ENCODE peak calls at places on chromosomes 13 and 19, in seven cellular contexts. K, C, S, P, H, E and U are unnamed samples.

GRCh38 chr19:53519431-53519830 is 18.5 kb upstream of the ZNF331 start:
- DNase-seq in K (no peak), C (no peak), S (no peak), P (no peak), H (no peak), E (no peak), U (no peak)

GRCh38 chr19:18839465-18840287 is 7.9 kb downstream of the UPF1 start:
- DNase-seq in K (no peak), C (peak; percentile 54), S (no peak), P (no peak), H (no peak), E (no peak), U (no peak)

GRCh38 chr13:114313061-114313860 is 1.0 kb upstream of the CHAMP1 start:
- DNase-seq in K (peak; percentile 65), C (no peak), S (peak; percentile 31), P (no peak), H (no peak), E (peak; percentile 5), U (no peak)

GRCh38 chr13:101127741-101128353 is 288.5 kb downstream of the NALCN start:
- DNase-seq in K (peak; percentile 9), C (no peak), S (no peak), P (no peak), H (peak; percentile 73), E (peak; percentile 16), U (no peak)

GRCh38 chr13:91158015-91158390 is 189.5 kb upstream of the MIR17HG start:
- DNase-seq in K (no peak), C (no peak), S (no peak), P (no peak), H (no peak), E (no peak), U (no peak)

GRCh38 chr13:20525601-20526544 is at the start of gene CRYL1:
- DNase-seq in K (peak; percentile 72), C (peak; percentile 96), S (peak; percentile 58), P (peak; percentile 62), H (peak; percentile 50), E (peak; percentile 69), U (no peak)

GRCh38 chr19:47315125-47315821 is 5.6 kb downstream of the C5AR1 start:
- DNase-seq in K (peak; percentile 27), C (no peak), S (peak; percentile 14), P (no peak), H (peak; percentile 98), E (no peak), U (no peak)

GRCh38 chr19:48372904-48373303 is 8.7 kb downstream of the SYNGR4 start:
- DNase-seq in K (no peak), C (no peak), S (no peak), P (no peak), H (peak; percentile 69), E (no peak), U (no peak)

GRCh38 chr13:74987124-74987690 is 494.8 kb downstream of the TBC1D4 start:
- DNase-seq in K (no peak), C (no peak), S (no peak), P (no peak), H (no peak), E (no peak), U (no peak)

GRCh38 chr13:23701646-23702045 is 131.4 kb downstream of the TNFRSF19 start:
- DNase-seq in K (no peak), C (peak; percentile 81), S (no peak), P (no peak), H (no peak), E (no peak), U (no peak)

GRCh38 chr19:41879080-41879479 is 2.0 kb downstream of the CD79A start:
- DNase-seq in K (no peak), C (no peak), S (no peak), P (no peak), H (no peak), E (no peak), U (no peak)

GRCh38 chr13:46609726-46610125 is 56.8 kb downstream of the LRCH1 start:
- DNase-seq in K (no peak), C (peak; percentile 52), S (no peak), P (no peak), H (no peak), E (no peak), U (no peak)

GRCh38 chr19:1318678-1319471 is 33.2 kb downstream of the EFNA2 start:
- DNase-seq in K (no peak), C (peak; percentile 72), S (no peak), P (no peak), H (no peak), E (no peak), U (no peak)

GRCh38 chr13:102191951-102192461 is 209.8 kb downstream of the FGF14 start:
- DNase-seq in K (no peak), C (no peak), S (no peak), P (no peak), H (peak; percentile 3), E (no peak), U (no peak)

GRCh38 chr13:23392313-23392712 is 41.2 kb downstream of the SACS start:
- DNase-seq in K (no peak), C (no peak), S (no peak), P (no peak), H (no peak), E (no peak), U (no peak)

GRCh38 chr19:33806434-33806881 is 9.8 kb downstream of the KCTD15 start:
- DNase-seq in K (no peak), C (no peak), S (no peak), P (no peak), H (no peak), E (no peak), U (no peak)

GRCh38 chr13:107866666-107867623 is 348.4 kb downstream of the LIG4 start:
- DNase-seq in K (no peak), C (peak; percentile 56), S (no peak), P (no peak), H (no peak), E (no peak), U (no peak)

GRCh38 chr19:37077615-37077928 is 661 bp upstream of the ZNF420 start:
- DNase-seq in K (no peak), C (no peak), S (no peak), P (no peak), H (no peak), E (no peak), U (no peak)

GRCh38 chr13:106001443-106001842 is 534.0 kb downstream of the EFNB2 start:
- DNase-seq in K (no peak), C (no peak), S (no peak), P (no peak), H (no peak), E (no peak), U (no peak)

GRCh38 chr13:40083841-40084240 is 428.4 kb downstream of the COG6 start:
- DNase-seq in K (no peak), C (no peak), S (no peak), P (no peak), H (no peak), E (no peak), U (no peak)

GRCh38 chr13:94343243-94343585 is 136.3 kb downstream of the DCT start:
- DNase-seq in K (no peak), C (no peak), S (no peak), P (no peak), H (no peak), E (no peak), U (no peak)

GRCh38 chr19:32896516-32897214 is 27.1 kb upstream of the SLC7A9 start:
- DNase-seq in K (no peak), C (no peak), S (no peak), P (no peak), H (no peak), E (no peak), U (no peak)

GRCh38 chr13:20099319-20099718 is 61.5 kb downstream of the GJA3 start:
- DNase-seq in K (no peak), C (no peak), S (no peak), P (no peak), H (no peak), E (no peak), U (peak; percentile 45)

GRCh38 chr13:45224181-45224580 is 23.3 kb upstream of the KCTD4 start:
- DNase-seq in K (no peak), C (no peak), S (no peak), P (no peak), H (no peak), E (no peak), U (no peak)

GRCh38 chr13:26965976-26966375 is 205.4 kb upstream of the GPR12 start:
- DNase-seq in K (no peak), C (no peak), S (no peak), P (no peak), H (no peak), E (no peak), U (no peak)

GRCh38 chr19:6678690-6679109 is 8.7 kb upstream of the TNFSF14 start:
- DNase-seq in K (peak; percentile 83), C (no peak), S (peak; percentile 78), P (no peak), H (no peak), E (no peak), U (no peak)

GRCh38 chr19:37470216-37470615 is 1.1 kb downstream of the ZNF570 start:
- DNase-seq in K (no peak), C (no peak), S (no peak), P (no peak), H (no peak), E (no peak), U (no peak)

GRCh38 chr13:113495494-113496251 is 5.2 kb upstream of the DCUN1D2 start:
- DNase-seq in K (no peak), C (peak; percentile 68), S (no peak), P (no peak), H (no peak), E (no peak), U (no peak)

GRCh38 chr13:109918179-109918651 is 131.8 kb upstream of the IRS2 start:
- DNase-seq in K (no peak), C (no peak), S (no peak), P (no peak), H (no peak), E (no peak), U (no peak)

GRCh38 chr13:102724923-102725322 is 30.1 kb upstream of the METTL21C start:
- DNase-seq in K (no peak), C (no peak), S (no peak), P (no peak), H (peak; percentile 92), E (no peak), U (no peak)